ENCODE peak calls at places on chromosome 12, in seven cellular contexts. Y is IMR-90, H is neuronal stem cell, G is H9, S is mesendoderm, C is H1, L is mesenchymal stem cell. X is an unnamed sample.

GRCh38 chr12:14260011-14260993 is 105.2 kb upstream of the ATF7IP start:
- DNase-seq in H (peak), Y (peak), L (peak), S (peak), C (peak), G (peak), X (peak)

GRCh38 chr12:32217354-32218310 is 111.0 kb downstream of the BICD1 start:
- DNase-seq in C (no peak), H (no peak), Y (peak), G (no peak), S (no peak), L (no peak), X (peak)

GRCh38 chr12:47754126-47754525 is 4.6 kb downstream of the RAPGEF3 start:
- DNase-seq in S (no peak), H (no peak), Y (no peak), G (no peak), C (no peak), L (no peak), X (peak)

GRCh38 chr12:47778842-47779241 is 5.8 kb downstream of the SLC48A1 start:
- DNase-seq in S (no peak), H (no peak), Y (no peak), G (no peak), L (no peak), C (no peak), X (no peak)

GRCh38 chr12:108720757-108721514 is 10.4 kb downstream of the CORO1C start:
- DNase-seq in H (no peak), G (no peak), L (peak), C (no peak), Y (no peak), S (peak), X (peak)

GRCh38 chr12:42332301-42332894 is 6.4 kb downstream of the PPHLN1 start:
- DNase-seq in G (no peak), C (no peak), L (peak), H (no peak), Y (peak), S (peak), X (peak)

GRCh38 chr12:63844391-63845341 is at the start of gene SRGAP1:
- DNase-seq in H (peak), G (peak), S (peak), C (no peak), Y (peak), L (peak), X (peak)

GRCh38 chr12:8018666-8019581 is 13.6 kb upstream of the FOXJ2 start:
- DNase-seq in Y (no peak), S (peak), C (peak), H (peak), G (peak), L (peak), X (peak)

GRCh38 chr12:8564656-8565055 is 24.0 kb upstream of the CLEC4E start:
- DNase-seq in Y (no peak), L (no peak), S (peak), H (no peak), G (peak), C (no peak), X (peak)

GRCh38 chr12:76909290-76909689 is 30.5 kb upstream of the CSRP2 start:
- DNase-seq in C (no peak), Y (no peak), L (no peak), S (peak), G (peak), H (no peak), X (no peak)

GRCh38 chr12:122420471-122421262 is 1.8 kb downstream of the CLIP1 start:
- DNase-seq in C (no peak), L (no peak), H (no peak), S (peak), G (no peak), Y (no peak), X (no peak)

GRCh38 chr12:107519906-107520859 is 165.4 kb upstream of the PWP1 start:
- DNase-seq in Y (no peak), S (no peak), L (no peak), H (no peak), C (no peak), G (no peak), X (no peak)

GRCh38 chr12:111937429-111937828 is 75.5 kb downstream of the TMEM116 start:
- DNase-seq in S (no peak), Y (peak), C (no peak), G (no peak), H (no peak), L (peak), X (no peak)

GRCh38 chr12:105107176-105107496 is 395 bp upstream of the WASHC4 start:
- DNase-seq in C (no peak), H (peak), L (peak), S (no peak), G (no peak), Y (peak), X (no peak)

GRCh38 chr12:64669270-64669842 is 59.1 kb downstream of the RASSF3 start:
- DNase-seq in C (no peak), S (no peak), H (no peak), L (peak), G (peak), Y (peak), X (peak)

GRCh38 chr12:16088421-16088820 is 177.3 kb downstream of the DERA start:
- DNase-seq in L (no peak), S (no peak), H (no peak), C (no peak), Y (no peak), G (no peak), X (no peak)

GRCh38 chr12:19462441-19462840 is 23.1 kb downstream of the AEBP2 start:
- DNase-seq in H (no peak), C (no peak), S (no peak), L (no peak), G (no peak), Y (no peak), X (no peak)

GRCh38 chr12:12612403-12612802 is 727 bp downstream of the CREBL2 start:
- DNase-seq in H (peak), G (no peak), C (no peak), Y (peak), S (peak), L (peak), X (no peak)

GRCh38 chr12:100348657-100349454 is 8.0 kb upstream of the SLC17A8 start:
- DNase-seq in C (no peak), G (no peak), H (peak), S (peak), L (peak), Y (peak), X (no peak)

GRCh38 chr12:114869091-114869834 is 185.3 kb upstream of the TBX3 start:
- DNase-seq in C (no peak), H (no peak), Y (peak), G (peak), S (peak), L (peak), X (no peak)

GRCh38 chr12:41967668-41968649 is 176.7 kb downstream of the GXYLT1 start:
- DNase-seq in S (peak), L (peak), C (peak), Y (no peak), G (peak), H (peak), X (no peak)

GRCh38 chr12:64577046-64577445 is 33.2 kb upstream of the RASSF3 start:
- DNase-seq in L (no peak), G (no peak), Y (no peak), H (no peak), C (no peak), S (no peak), X (peak)

GRCh38 chr12:288687-289086 is 26.1 kb upstream of the SLC6A13 start:
- DNase-seq in Y (peak), H (no peak), S (no peak), L (peak), G (no peak), C (no peak), X (no peak)

GRCh38 chr12:120249875-120250795 is 15.4 kb downstream of the PXN start:
- DNase-seq in S (no peak), L (peak), H (no peak), C (no peak), G (peak), Y (no peak), X (peak)

DNA sequence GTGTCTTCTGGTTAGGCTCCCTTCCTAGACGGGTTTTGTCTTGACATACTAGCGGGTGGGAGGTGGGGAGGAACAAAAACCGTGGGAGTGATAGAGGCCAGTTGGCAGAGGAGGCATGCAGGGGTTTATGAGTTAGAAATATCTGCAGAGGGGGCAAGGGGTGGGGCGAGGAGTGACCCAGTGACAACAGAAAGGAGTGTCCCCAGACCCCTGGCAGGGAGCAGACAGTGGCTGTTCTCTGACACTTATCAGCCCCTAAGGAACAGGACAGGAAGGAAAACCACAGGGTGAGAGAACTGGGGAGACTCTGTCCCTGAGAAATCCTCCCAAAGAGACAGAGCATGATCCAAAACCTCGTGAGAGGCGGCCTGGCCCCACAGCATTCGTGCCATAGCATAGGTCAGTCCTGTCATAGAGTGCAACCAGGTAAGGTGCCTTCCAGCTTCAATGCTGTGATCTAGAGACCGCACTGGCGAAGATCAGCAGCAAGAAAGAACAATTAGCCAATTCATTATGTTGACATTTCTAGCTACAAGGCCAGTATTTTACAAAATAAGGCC is 141.4 kb downstream of the CRADD start:
- DNase-seq in C (no peak), H (no peak), S (peak), Y (no peak), L (no peak), G (no peak), X (no peak)
- H3K27ac ChIP-seq in C (no peak), H (no peak), S (no peak), Y (peak), L (no peak), G (no peak), X (no peak)

GRCh38 chr12:56350662-56351061 is 9.2 kb downstream of the STAT2 start:
- DNase-seq in Y (no peak), C (no peak), S (no peak), H (no peak), G (no peak), L (no peak), X (peak)
- H2BK5ac ChIP-seq in Y (no peak), C (no peak), S (no peak), H (no peak), G (no peak), L (no peak), X (peak)

GRCh38 chr12:53505086-53505485 is 2.2 kb downstream of the NPFF start:
- DNase-seq in S (no peak), H (no peak), L (no peak), G (no peak), Y (peak), C (no peak), X (no peak)

GRCh38 chr12:53505555-53506449 is 1.5 kb downstream of the NPFF start:
- DNase-seq in S (no peak), C (no peak), L (no peak), G (no peak), Y (no peak), H (no peak), X (no peak)

GRCh38 chr12:53502983-53503728 is 2.1 kb downstream of the TARBP2 start:
- DNase-seq in S (no peak), Y (no peak), G (no peak), H (no peak), C (no peak), L (no peak), X (no peak)

GRCh38 chr12:53502331-53502730 is 1.2 kb downstream of the TARBP2 start:
- DNase-seq in G (no peak), H (no peak), C (no peak), L (no peak), S (no peak), Y (no peak), X (no peak)

GRCh38 chr12:53504004-53504920 is 3.0 kb downstream of the NPFF start:
- DNase-seq in L (no peak), Y (no peak), C (no peak), H (no peak), S (no peak), G (no peak), X (no peak)
- H3K27ac ChIP-seq in L (no peak), Y (no peak), C (no peak), H (no peak), S (no peak), G (no peak), X (no peak)

DNA sequence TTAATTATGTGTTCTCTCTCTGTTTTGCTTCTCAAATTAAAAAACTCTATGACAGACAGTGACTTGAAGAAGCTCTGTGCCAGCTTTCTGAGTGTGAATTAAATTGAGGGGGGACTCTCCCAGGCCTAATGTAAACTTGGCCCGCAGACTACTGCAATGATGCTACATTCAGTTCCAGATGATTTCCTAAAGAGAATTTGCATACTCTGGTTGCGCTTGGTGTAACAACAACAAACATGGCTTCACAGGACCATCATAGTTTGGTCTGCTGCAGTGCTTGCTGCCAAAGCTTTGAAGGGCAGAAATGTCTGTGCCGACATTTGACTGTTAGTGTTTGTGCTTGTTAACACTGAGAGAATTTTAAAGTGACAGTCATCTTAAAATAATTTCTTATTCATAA is 25.0 kb downstream of the CFAP54 start:
- DNase-seq in L (no peak), Y (peak), G (no peak), C (no peak), H (no peak), S (no peak), X (no peak)
- H2BK5ac ChIP-seq in L (no peak), Y (no peak), G (no peak), C (no peak), H (no peak), S (no peak), X (no peak)

GRCh38 chr12:54010972-54011664 is 2.3 kb downstream of the HOXC8 start:
- DNase-seq in S (no peak), Y (no peak), C (no peak), G (no peak), H (no peak), L (no peak), X (no peak)
- H3K27ac ChIP-seq in S (no peak), Y (no peak), C (no peak), G (no peak), H (no peak), L (peak), X (no peak)

DNA sequence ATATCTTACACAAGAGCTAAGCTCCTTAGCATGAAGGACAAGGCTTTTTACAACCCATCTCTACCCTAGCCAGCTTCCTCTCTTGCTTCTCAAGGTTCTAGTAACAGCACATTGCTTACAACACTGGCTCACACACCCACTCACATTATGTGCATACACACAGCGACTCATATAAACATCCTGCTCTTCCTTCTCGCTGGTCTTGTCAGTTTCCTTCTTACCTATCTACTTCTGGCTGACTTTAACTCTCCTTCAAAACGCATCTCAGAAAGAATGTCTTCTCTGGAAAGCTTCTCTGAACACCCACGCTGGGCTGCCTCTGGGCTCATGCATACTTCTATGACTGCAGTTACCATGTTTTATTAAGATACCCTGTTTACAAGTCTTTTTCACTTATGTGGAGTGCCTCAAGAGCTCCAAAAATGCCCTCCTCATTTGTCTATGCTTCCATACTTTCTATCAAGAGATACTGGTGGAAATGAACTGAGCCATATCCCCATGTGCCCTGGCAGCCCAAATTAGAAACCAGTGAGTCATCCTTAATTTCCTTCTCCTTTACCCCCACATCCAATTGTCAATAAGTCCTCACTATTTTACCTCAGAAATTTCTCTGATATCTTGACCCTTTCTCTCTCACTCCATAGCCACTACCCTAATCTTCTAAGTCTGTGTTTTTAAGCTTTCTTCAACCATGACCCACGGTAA is 126.9 kb upstream of the KRAS start:
- DNase-seq in S (peak), L (peak), C (no peak), Y (peak), G (no peak), H (no peak), X (no peak)
- H2BK5ac ChIP-seq in S (no peak), L (no peak), C (no peak), Y (peak), G (no peak), H (no peak), X (no peak)

DNA sequence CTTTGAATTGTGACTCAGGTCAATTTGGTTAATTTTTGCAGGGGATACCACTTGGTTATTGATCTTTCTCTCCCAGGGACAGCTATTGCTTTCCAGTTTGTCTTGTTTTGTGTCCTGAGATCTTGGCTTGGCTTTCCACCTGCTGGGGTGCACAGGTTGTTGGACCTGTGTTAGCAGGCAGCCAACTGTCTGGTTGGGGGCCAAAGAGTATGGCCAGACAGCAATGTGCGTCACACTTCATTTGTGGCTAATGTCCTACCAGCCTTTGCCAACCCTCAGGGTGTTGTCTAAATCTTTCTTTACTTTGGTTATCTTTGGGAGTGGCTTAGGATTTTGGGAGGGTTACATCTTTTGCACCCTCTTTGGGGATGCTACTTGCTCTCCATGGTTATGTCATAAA is 494.9 kb upstream of the ATP2B1 start:
- DNase-seq in C (no peak), H (no peak), L (no peak), G (no peak), S (no peak), Y (no peak), X (no peak)
- H3K27ac ChIP-seq in C (no peak), H (no peak), L (no peak), G (no peak), S (no peak), Y (no peak), X (no peak)

GRCh38 chr12:1607940-1608782 is 13.8 kb upstream of the FBXL14 start:
- DNase-seq in S (no peak), G (peak), Y (peak), L (no peak), C (no peak), H (no peak), X (no peak)
- H2BK5ac ChIP-seq in S (no peak), G (no peak), Y (no peak), L (no peak), C (no peak), H (no peak), X (no peak)